ENCODE peak calls at places on chromosomes 4 and X, in eight cellular contexts. G is HCT116, N is upper lobe of left lung, S is GM23338, E is transverse colon, W is Panc1, M is sigmoid colon, Z is H1. K is an unnamed sample.

GRCh38 chr4:16730522-16730921 is 167.9 kb downstream of the LDB2 start:
- DNase-seq in Z (no peak), G (no peak), N (no peak), E (no peak), S (no peak), M (no peak), W (no peak), K (no peak)

GRCh38 chr4:84666444-84666843 is 83.5 kb downstream of the CDS1 start:
- DNase-seq in M (no peak), W (no peak), N (no peak), S (no peak), Z (no peak), E (no peak), G (no peak), K (no peak)

GRCh38 chr4:136644279-136644678 is 888.0 kb downstream of the PCDH18 start:
- DNase-seq in G (no peak), Z (no peak), S (no peak), N (no peak), M (no peak), E (no peak), W (no peak), K (no peak)

GRCh38 chr4:57109530-57109846 is 697 bp downstream of the IGFBP7 start:
- DNase-seq in N (no peak), M (no peak), W (no peak), E (no peak), G (no peak), Z (no peak), S (peak; percentile 39), K (no peak)

GRCh38 chr4:168440442-168441264 is 39.6 kb downstream of the DDX60L start:
- DNase-seq in G (peak; percentile 80), W (no peak), M (no peak), S (no peak), N (no peak), Z (no peak), E (no peak), K (no peak)

GRCh38 chr4:98046665-98047064 is 96.6 kb downstream of the STPG2 start:
- DNase-seq in S (peak; percentile 74), Z (no peak), M (no peak), G (no peak), E (no peak), W (no peak), N (no peak), K (no peak)

GRCh38 chr4:52028970-52029369 is 8.8 kb upstream of the LRRC66 start:
- DNase-seq in N (no peak), G (no peak), S (no peak), Z (no peak), W (no peak), E (no peak), M (no peak), K (no peak)

GRCh38 chrX:69505772-69506616 is 1.9 kb downstream of the NALF2 start:
- DNase-seq in W (no peak), S (peak; percentile 12), Z (no peak), E (no peak), M (no peak), G (no peak), N (no peak), K (peak; percentile 77)

GRCh38 chrX:39152106-39152649 is 350.9 kb downstream of the MID1IP1 start:
- DNase-seq in Z (peak; percentile 85), G (no peak), E (peak; percentile 49), W (peak; percentile 2), M (no peak), S (peak; percentile 62), N (peak; percentile 42), K (no peak)

GRCh38 chrX:40035726-40036125 is 62.0 kb downstream of the BCOR start:
- DNase-seq in N (no peak), E (no peak), M (no peak), G (no peak), S (no peak), Z (no peak), W (no peak), K (no peak)

GRCh38 chrX:2662586-2662985 is 28.5 kb upstream of the CD99 start:
- DNase-seq in M (no peak), E (no peak), S (no peak), G (no peak), W (no peak), N (no peak), Z (no peak), K (no peak)

GRCh38 chrX:152276277-152276676 is 137.9 kb upstream of the MAGEA10 start:
- DNase-seq in M (no peak), S (no peak), Z (no peak), G (no peak), N (no peak), W (no peak), E (no peak), K (no peak)

GRCh38 chrX:22987452-22987851 is 12.3 kb upstream of the DDX53 start:
- DNase-seq in N (no peak), W (no peak), Z (no peak), M (no peak), S (no peak), G (no peak), E (no peak), K (no peak)

GRCh38 chr4:129358571-129358970 is 262.6 kb downstream of the C4orf33 start:
- DNase-seq in Z (no peak), W (no peak), G (peak; percentile 26), M (no peak), S (no peak), E (no peak), N (no peak), K (no peak)

GRCh38 chrX:22296871-22297270 is 24.2 kb downstream of the CBLL2 start:
- DNase-seq in W (no peak), Z (no peak), S (no peak), M (no peak), E (no peak), N (no peak), G (no peak), K (no peak)

GRCh38 chr4:74900862-74901261 is 32.1 kb upstream of the PARM1 start:
- DNase-seq in W (no peak), N (no peak), S (no peak), E (no peak), M (no peak), Z (no peak), G (no peak), K (no peak)

DNA sequence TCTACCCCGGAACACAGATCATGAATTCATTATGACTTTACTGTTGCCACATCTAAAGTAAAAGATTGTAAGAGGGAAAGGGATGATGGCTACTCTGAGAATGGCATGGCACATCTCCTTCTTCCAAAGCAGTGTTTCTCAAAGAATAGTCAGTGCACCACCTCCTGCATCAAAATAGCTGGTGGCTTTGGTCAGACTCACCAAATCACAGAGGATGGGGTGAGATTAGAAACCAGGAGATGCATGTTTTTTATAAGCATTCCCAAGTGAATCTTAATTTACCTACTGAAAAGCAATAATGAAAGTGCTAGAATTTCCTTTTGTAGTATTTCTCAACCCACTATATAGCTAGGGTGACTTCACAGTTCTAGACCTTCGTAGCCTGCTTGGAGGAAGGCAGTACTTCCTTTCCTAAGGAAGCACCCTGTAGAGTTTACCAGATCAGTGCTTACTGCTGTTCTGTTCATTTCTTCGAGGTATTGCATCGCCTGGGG is 340.8 kb upstream of the KLF3 start:
- DNase-seq in Z (no peak), E (no peak), G (no peak), W (no peak), M (no peak), S (no peak), N (no peak), K (no peak)
- TF ChIP-seq POLR2AphosphoS5 in Z (peak; percentile 51), E (no peak), G (peak; percentile 73), W (no peak), M (no peak), S (peak; percentile 36), N (no peak), K (no peak)

DNA sequence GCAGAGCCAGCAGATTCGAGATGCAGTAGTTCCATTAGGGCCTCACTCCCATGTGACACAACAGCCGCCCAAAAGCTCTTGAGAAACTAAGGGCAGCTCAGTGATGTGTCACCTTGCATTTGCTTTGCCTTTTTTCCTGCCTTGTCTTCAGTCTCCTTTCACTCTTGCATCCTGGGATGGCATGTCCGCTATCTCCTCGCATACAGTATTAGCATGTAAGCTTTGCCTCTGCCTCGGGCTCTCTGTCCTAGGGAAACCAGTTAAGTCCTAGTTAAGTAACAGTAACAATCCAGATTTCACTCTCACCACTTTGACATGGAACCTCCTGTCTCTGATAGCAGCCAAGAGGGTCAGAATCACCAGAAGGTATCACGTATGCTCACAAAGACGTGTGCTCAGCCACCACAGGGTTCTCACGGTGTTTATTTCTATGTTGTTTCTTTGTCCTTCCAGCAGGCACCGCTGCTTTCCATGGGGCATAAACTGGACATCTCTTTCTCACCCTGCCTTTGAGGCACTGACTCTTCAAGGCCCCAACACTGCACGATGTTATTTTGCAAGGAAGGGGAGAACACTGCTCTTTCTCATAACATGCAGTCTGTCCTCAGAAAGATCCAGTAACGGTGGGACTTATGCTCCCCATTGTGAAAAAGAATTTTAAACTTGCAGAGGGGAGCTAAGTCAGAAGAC is 26.7 kb upstream of the SORBS2 start:
- DNase-seq in E (no peak), W (no peak), Z (no peak), N (no peak), G (no peak), M (no peak), S (no peak), K (no peak)
- H3K4me1 ChIP-seq in E (peaks cover 19% of the 10 kb centered on the region), W (peaks cover 27% of the 10 kb centered on the region), Z (peaks cover 33% of the 10 kb centered on the region), N (peaks cover 27% of the 10 kb centered on the region), G (peaks cover 23% of the 10 kb centered on the region), M (peaks cover 47% of the 10 kb centered on the region), S (peaks cover 37% of the 10 kb centered on the region), K (peaks cover 36% of the 10 kb centered on the region)

GRCh38 chr4:53598901-53599300 is 7.6 kb upstream of the LNX1 start:
- DNase-seq in S (no peak), E (no peak), M (no peak), N (no peak), W (no peak), Z (no peak), G (no peak), K (no peak)
- TF ChIP-seq POLR2AphosphoS5 in S (no peak), E (no peak), M (no peak), N (no peak), W (no peak), Z (no peak), G (no peak), K (no peak)

GRCh38 chr4:183444149-183444952 is at the start of gene CDKN2AIP:
- DNase-seq in E (peak; percentile 95), Z (peak; percentile 90), G (peak; percentile 65), M (peak; percentile 96), W (no peak), N (peak; percentile 93), S (peak; percentile 97), K (peak; percentile 92)
- H3K4me1 ChIP-seq in E (peaks cover 28% of the 10 kb centered on the region), Z (no peaks in the 10 kb centered on the region), G (peaks cover 8% of the 10 kb centered on the region), M (peaks cover 23% of the 10 kb centered on the region), W (peaks cover 43% of the 10 kb centered on the region), N (peaks cover 22% of the 10 kb centered on the region), S (peaks cover 6% of the 10 kb centered on the region), K (peaks cover 39% of the 10 kb centered on the region)

GRCh38 chr4:138595731-138596465 is 353.7 kb upstream of the SLC7A11 start:
- DNase-seq in G (no peak), Z (no peak), S (no peak), M (no peak), N (no peak), W (no peak), E (no peak), K (no peak)
- TF ChIP-seq POLR2AphosphoS5 in G (no peak), Z (no peak), S (no peak), M (no peak), N (no peak), W (no peak), E (no peak), K (no peak)

K was measured in vagina.